ENCODE peak calls at places on chromosome 15, in nine cellular contexts. D is erythroblast; X is H7; E is mesothelial cell of epicardium; A is AG08396; C is HuH-7.5; F is activated CD8-positive, alpha-beta memory T cell treated with anti-CD3 and anti-CD28 coated beads for 48 hours; Q is stimulated activated CD4-positive, alpha-beta T cell treated with anti-CD3 and anti-CD28 coated beads, Interleukin-15, amount 100 ng/mL, for 48 hours; W is uterus. S is an unnamed sample.

GRCh38 chr15:61314443-61314842 is 85.3 kb upstream of the RORA start:
- DNase-seq in D (no peak), X (no peak), E (no peak), A (no peak), C (no peak), F (no peak), Q (no peak), W (no peak), S (no peak)

GRCh38 chr15:78808550-78808949 is 2.7 kb downstream of the ADAMTS7 start:
- DNase-seq in D (peak), X (peak), E (no peak), A (peak), C (peak), F (no peak), Q (peak), W (no peak), S (no peak)

GRCh38 chr15:56798639-56799038 is 65.3 kb upstream of the ZNF280D start:
- DNase-seq in D (no peak), X (no peak), E (no peak), A (peak), C (no peak), F (no peak), Q (peak), W (no peak), S (no peak)

GRCh38 chr15:92012368-92012629 is 158.8 kb downstream of the SLCO3A1 start:
- DNase-seq in D (no peak), X (no peak), E (no peak), A (no peak), C (no peak), F (no peak), Q (peak), W (no peak), S (no peak)

GRCh38 chr15:99123706-99124451 is 19.0 kb downstream of the SYNM start:
- DNase-seq in D (no peak), X (peak), E (peak), A (peak), C (peak), F (no peak), Q (no peak), W (peak), S (peak)

GRCh38 chr15:58981808-58982475 is 5.5 kb upstream of the RNF111 start:
- DNase-seq in D (peak), X (no peak), E (no peak), A (no peak), C (no peak), F (no peak), Q (no peak), W (no peak), S (no peak)

GRCh38 chr15:76576526-76577279 is 240.1 kb downstream of the ISL2 start:
- DNase-seq in D (no peak), X (no peak), E (no peak), A (peak), C (no peak), F (no peak), Q (no peak), W (peak), S (peak)

GRCh38 chr15:78355185-78355584 is 15.0 kb downstream of the CRABP1 start:
- DNase-seq in D (no peak), X (no peak), E (no peak), A (no peak), C (no peak), F (no peak), Q (no peak), W (no peak), S (no peak)

GRCh38 chr15:70347766-70348558 is 250.2 kb upstream of the TLE3 start:
- DNase-seq in D (no peak), X (no peak), E (no peak), A (no peak), C (no peak), F (no peak), Q (no peak), W (no peak), S (no peak)

GRCh38 chr15:40928975-40929729 is at the start of gene DLL4:
- DNase-seq in D (peak), X (peak), E (no peak), A (peak), C (peak), F (no peak), Q (no peak), W (peak), S (no peak)

GRCh38 chr15:76196949-76197315 is 114.3 kb downstream of the ETFA start:
- DNase-seq in D (no peak), X (no peak), E (no peak), A (no peak), C (no peak), F (no peak), Q (no peak), W (no peak), S (no peak)

GRCh38 chr15:51782357-51782896 is 31.0 kb downstream of the TMOD2 start:
- DNase-seq in D (peak), X (peak), E (no peak), A (no peak), C (peak), F (no peak), Q (no peak), W (no peak), S (no peak)

GRCh38 chr15:53644681-53645080 is 114.8 kb downstream of the WDR72 start:
- DNase-seq in D (no peak), X (no peak), E (no peak), A (no peak), C (no peak), F (no peak), Q (no peak), W (no peak), S (no peak)

GRCh38 chr15:56095406-56095805 is 102.0 kb upstream of the NEDD4 start:
- DNase-seq in D (no peak), X (no peak), E (no peak), A (no peak), C (no peak), F (no peak), Q (no peak), W (no peak), S (no peak)

GRCh38 chr15:90813796-90814192 is 54.6 kb upstream of the FURIN start:
- DNase-seq in D (no peak), X (peak), E (no peak), A (no peak), C (no peak), F (no peak), Q (no peak), W (no peak), S (no peak)

GRCh38 chr15:32096867-32097266 is 66.6 kb downstream of the CHRNA7 start:
- DNase-seq in D (no peak), X (no peak), E (no peak), A (no peak), C (no peak), F (no peak), Q (no peak), W (no peak), S (no peak)

GRCh38 chr15:92803852-92804609 is 96.1 kb upstream of the CHD2 start:
- DNase-seq in D (peak), X (no peak), E (no peak), A (peak), C (peak), F (peak), Q (peak), W (peak), S (peak)

GRCh38 chr15:100230784-100231183 is 111.0 kb downstream of the ADAMTS17 start:
- DNase-seq in D (no peak), X (no peak), E (no peak), A (no peak), C (no peak), F (no peak), Q (no peak), W (no peak), S (no peak)

GRCh38 chr15:85858586-85859375 is 64.1 kb upstream of the KLHL25 start:
- DNase-seq in D (peak), X (peak), E (peak), A (peak), C (peak), F (peak), Q (peak), W (peak), S (no peak)

GRCh38 chr15:39273805-39274411 is 307.0 kb upstream of the THBS1 start:
- DNase-seq in D (no peak), X (no peak), E (no peak), A (no peak), C (peak), F (no peak), Q (no peak), W (no peak), S (no peak)

GRCh38 chr15:89112341-89112971 is 24.2 kb downstream of the ABHD2 start:
- DNase-seq in D (no peak), X (no peak), E (no peak), A (no peak), C (no peak), F (no peak), Q (no peak), W (no peak), S (no peak)

GRCh38 chr15:26790118-26790517 is 17.3 kb upstream of the GABRB3 start:
- DNase-seq in D (no peak), X (no peak), E (no peak), A (no peak), C (no peak), F (no peak), Q (no peak), W (no peak), S (no peak)

GRCh38 chr15:89486726-89487050 is 9.7 kb downstream of the RHCG start:
- DNase-seq in D (no peak), X (peak), E (peak), A (no peak), C (no peak), F (no peak), Q (peak), W (no peak), S (no peak)

GRCh38 chr15:101491739-101492640 is 2.5 kb upstream of the PCSK6 start:
- DNase-seq in D (no peak), X (peak), E (no peak), A (no peak), C (no peak), F (no peak), Q (no peak), W (no peak), S (no peak)

GRCh38 chr15:71538181-71538580 is 272.2 kb upstream of the NR2E3 start:
- DNase-seq in D (no peak), X (no peak), E (no peak), A (no peak), C (no peak), F (no peak), Q (no peak), W (no peak), S (no peak)

GRCh38 chr15:40793216-40793989 is 13.5 kb upstream of the ZFYVE19 start:
- DNase-seq in D (no peak), X (no peak), E (no peak), A (peak), C (no peak), F (no peak), Q (no peak), W (no peak), S (no peak)

GRCh38 chr15:26866298-26867198 is at the start of gene GABRA5:
- DNase-seq in D (no peak), X (peak), E (no peak), A (peak), C (no peak), F (no peak), Q (no peak), W (no peak), S (no peak)

GRCh38 chr15:40355976-40356585 is 1.9 kb upstream of the DISP2 start:
- DNase-seq in D (no peak), X (no peak), E (no peak), A (no peak), C (no peak), F (no peak), Q (no peak), W (no peak), S (no peak)

GRCh38 chr15:78111788-78112187 is 19.4 kb downstream of the SH2D7 start:
- DNase-seq in D (no peak), X (no peak), E (no peak), A (no peak), C (no peak), F (no peak), Q (no peak), W (no peak), S (no peak)